ENCODE peak calls at places on chromosomes 5 and 9, in ten cellular contexts. R, G, F, M, U, P, Y, L, S and X are unnamed samples.

GRCh38 chr5:146440870-146441495 is 6.2 kb upstream of the TCERG1 start:
- DNase-seq in S (no peak), L (no peak), G (no peak), R (no peak), P (no peak), U (no peak), Y (no peak), M (no peak), F (no peak), X (no peak)

GRCh38 chr5:180172447-180173197 is 36.4 kb downstream of the RASGEF1C start:
- DNase-seq in R (no peak), F (peak; percentile 48), L (no peak), G (no peak), U (no peak), Y (no peak), P (no peak), S (no peak), M (no peak), X (no peak)

GRCh38 chr5:16384222-16384621 is 81.4 kb downstream of the ZNF622 start:
- DNase-seq in Y (no peak), P (no peak), L (no peak), R (no peak), M (no peak), S (no peak), F (no peak), U (no peak), G (no peak), X (no peak)

GRCh38 chr5:62596096-62596495 is 17.5 kb downstream of the LRRC70 start:
- DNase-seq in P (no peak), U (no peak), R (no peak), F (no peak), Y (no peak), S (no peak), M (no peak), G (no peak), L (peak; percentile 11), X (no peak)

GRCh38 chr9:35826071-35826701 is 2.3 kb downstream of the FAM221B start:
- DNase-seq in U (no peak), L (peak; percentile 78), P (peak; percentile 78), M (no peak), R (no peak), Y (no peak), S (no peak), F (no peak), G (no peak), X (peak; percentile 36)

GRCh38 chr9:109989296-109989695 is 209.3 kb downstream of the PALM2AKAP2 start:
- DNase-seq in Y (no peak), U (no peak), M (no peak), F (no peak), G (no peak), S (no peak), P (no peak), R (no peak), L (no peak), X (no peak)

GRCh38 chr9:108272350-108272899 is 583.4 kb downstream of the ACTL7B start:
- DNase-seq in U (no peak), L (peak; percentile 69), M (peak; percentile 41), S (peak; percentile 26), R (peak; percentile 62), F (peak; percentile 40), Y (peak; percentile 30), G (no peak), P (peak; percentile 40), X (peak; percentile 50)

GRCh38 chr5:131718487-131719014 is 78.3 kb downstream of the FNIP1 start:
- DNase-seq in Y (no peak), R (no peak), M (no peak), F (no peak), G (no peak), L (no peak), P (no peak), S (no peak), U (no peak), X (no peak)

GRCh38 chr5:115329475-115329874 is 33.0 kb upstream of the CCDC112 start:
- DNase-seq in R (no peak), U (no peak), L (no peak), P (no peak), Y (no peak), M (no peak), G (no peak), S (no peak), F (no peak), X (no peak)

GRCh38 chr5:143051244-143052058 is 281.3 kb downstream of the ARHGAP26 start:
- DNase-seq in S (no peak), Y (no peak), R (no peak), L (peak; percentile 75), F (no peak), G (no peak), M (peak; percentile 70), U (no peak), P (peak; percentile 62), X (peak; percentile 30)

GRCh38 chr5:14727428-14727865 is 62.9 kb downstream of the OTULIN start:
- DNase-seq in S (peak; percentile 81), Y (peak; percentile 47), F (peak; percentile 71), R (peak; percentile 83), G (peak; percentile 74), M (peak; percentile 66), P (peak; percentile 78), L (peak; percentile 84), U (peak; percentile 58), X (peak; percentile 71)